ENCODE peak calls at places on chromosomes 7 and 10, in five cellular contexts. G is stimulated activated CD4-positive, alpha-beta T cell treated with anti-CD3 and anti-CD28 coated beads, Interleukin-12 subunit alpha, Interleukin-12 subunit beta, amount 100 ng/mL, for 24 hours; D is RWPE2; O is hepatocyte; I is activated CD4-positive, alpha-beta T cell treated with anti-CD3 and anti-CD28 coated beads for 4 hours. Z is an unnamed sample.

GRCh38 chr10:94077042-94077441 is 83.3 kb downstream of the PLCE1 start:
- DNase-seq in G (no peak), D (no peak), O (no peak), I (no peak), Z (no peak)

GRCh38 chr10:102814873-102815661 is 22.1 kb downstream of the CYP17A1 start:
- DNase-seq in G (no peak), D (peak), O (peak), I (no peak), Z (peak)

GRCh38 chr7:106679153-106679931 is 18.4 kb upstream of the CCDC71L start:
- DNase-seq in G (no peak), D (peak), O (peak), I (no peak), Z (no peak)

GRCh38 chr7:95688931-95689453 is 83.4 kb upstream of the DYNC1I1 start:
- DNase-seq in G (no peak), D (no peak), O (no peak), I (no peak), Z (no peak)

GRCh38 chr7:123537026-123537642 is 2.7 kb upstream of the IQUB start:
- DNase-seq in G (no peak), D (no peak), O (peak), I (no peak), Z (no peak)

GRCh38 chr7:44391171-44391570 is 65.8 kb upstream of the CAMK2B start:
- DNase-seq in G (no peak), D (no peak), O (no peak), I (no peak), Z (no peak)

GRCh38 chr7:158125721-158126120 is 461.9 kb downstream of the PTPRN2 start:
- DNase-seq in G (no peak), D (no peak), O (no peak), I (no peak), Z (peak)

GRCh38 chr7:139775829-139776266 is 1.9 kb downstream of the HIPK2 start:
- DNase-seq in G (peak), D (no peak), O (peak), I (peak), Z (no peak)

GRCh38 chr10:7417103-7417623 is 6.3 kb upstream of the SFMBT2 start:
- DNase-seq in G (no peak), D (no peak), O (peak), I (no peak), Z (no peak)

GRCh38 chr10:71880425-71881306 is 29.6 kb upstream of the PSAP start:
- DNase-seq in G (no peak), D (no peak), O (no peak), I (no peak), Z (peak)

GRCh38 chr7:103150192-103150591 is 1.3 kb upstream of the NAPEPLD start:
- DNase-seq in G (no peak), D (no peak), O (peak), I (no peak), Z (no peak)

GRCh38 chr7:25839084-25839769 is 312.8 kb upstream of the NFE2L3 start:
- DNase-seq in G (no peak), D (no peak), O (no peak), I (no peak), Z (no peak)

GRCh38 chr7:153473189-153473588 is 579.0 kb upstream of the DPP6 start:
- DNase-seq in G (no peak), D (no peak), O (no peak), I (no peak), Z (no peak)

Z was measured in posterior vena cava.